ENCODE peak calls at places on chromosomes 3 and 15, in four cellular contexts. O is K562, S is HepG2, Q is GM12878. B is an unnamed sample.

GRCh38 chr15:91348812-91349500 is 248.9 kb downstream of the SV2B start:
- DNase-seq in O (no peak), S (no peak), Q (no peak), B (no peak)

GRCh38 chr3:27194494-27194893 is 174.7 kb downstream of the NEK10 start:
- DNase-seq in S (no peak), O (no peak), Q (no peak), B (no peak)

GRCh38 chr15:70269991-70270751 is 172.5 kb upstream of the TLE3 start:
- DNase-seq in Q (no peak), S (no peak), O (no peak), B (no peak)

GRCh38 chr15:63043391-63044076 is 987 bp downstream of the TPM1 start:
- DNase-seq in O (peak), S (no peak), Q (no peak), B (no peak)

GRCh38 chr3:177618873-177619771 is 421.8 kb upstream of the TBL1XR1 start:
- DNase-seq in O (no peak), Q (no peak), S (no peak), B (no peak)

GRCh38 chr3:124118397-124118796 is 126.5 kb upstream of the ROPN1 start:
- DNase-seq in Q (no peak), O (no peak), S (no peak), B (no peak)

GRCh38 chr3:21954709-21955108 is 203.7 kb upstream of the ZNF385D start:
- DNase-seq in O (no peak), Q (no peak), S (no peak), B (no peak)

GRCh38 chr3:178583963-178584575 is 47.8 kb downstream of the KCNMB2 start:
- DNase-seq in O (no peak), S (no peak), Q (no peak), B (no peak)

GRCh38 chr15:66802087-66803001 is 100.3 kb downstream of the SMAD6 start:
- DNase-seq in Q (no peak), O (no peak), S (no peak), B (no peak)

GRCh38 chr3:45760878-45761711 is 35.2 kb downstream of the SLC6A20 start:
- DNase-seq in O (peak), Q (peak), S (peak), B (peak)

GRCh38 chr15:78461171-78461881 is 23.3 kb downstream of the IREB2 start:
- DNase-seq in Q (no peak), S (no peak), O (no peak), B (no peak)

GRCh38 chr15:100572362-100572983 is 29.5 kb downstream of the LINS1 start:
- DNase-seq in O (no peak), S (no peak), Q (no peak), B (no peak)

GRCh38 chr15:93523490-93523889 is 434.5 kb upstream of the RGMA start:
- DNase-seq in S (no peak), Q (no peak), O (no peak), B (no peak)

GRCh38 chr15:38075466-38075865 is 141.0 kb downstream of the TMCO5A start:
- DNase-seq in O (no peak), Q (no peak), S (no peak), B (no peak)

GRCh38 chr15:65558997-65559760 is 28.9 kb downstream of the HACD3 start:
- DNase-seq in Q (no peak), O (no peak), S (no peak), B (no peak)

GRCh38 chr3:11556234-11556633 is 87.5 kb downstream of the VGLL4 start:
- DNase-seq in O (no peak), Q (no peak), S (no peak), B (no peak)

GRCh38 chr3:186277268-186277909 is 84.6 kb downstream of the DGKG start:
- DNase-seq in Q (no peak), S (peak), O (peak), B (peak)

GRCh38 chr3:125057186-125057850 is 1.5 kb upstream of the HEG1 start:
- DNase-seq in O (no peak), Q (no peak), S (no peak), B (no peak)

GRCh38 chr15:55526559-55527036 is 18.6 kb upstream of the DNAAF4 start:
- DNase-seq in O (peak), Q (no peak), S (peak), B (peak)

GRCh38 chr3:132730891-132731580 is 8.8 kb upstream of the NPHP3 start:
- DNase-seq in O (no peak), Q (no peak), S (peak), B (peak)

GRCh38 chr3:149016669-149017541 is 25.6 kb downstream of the GYG1 start:
- DNase-seq in Q (no peak), O (no peak), S (no peak), B (no peak)

GRCh38 chr3:148992027-148992634 is 791 bp downstream of the GYG1 start:
- DNase-seq in S (peak), Q (no peak), O (no peak), B (peak)

DNA sequence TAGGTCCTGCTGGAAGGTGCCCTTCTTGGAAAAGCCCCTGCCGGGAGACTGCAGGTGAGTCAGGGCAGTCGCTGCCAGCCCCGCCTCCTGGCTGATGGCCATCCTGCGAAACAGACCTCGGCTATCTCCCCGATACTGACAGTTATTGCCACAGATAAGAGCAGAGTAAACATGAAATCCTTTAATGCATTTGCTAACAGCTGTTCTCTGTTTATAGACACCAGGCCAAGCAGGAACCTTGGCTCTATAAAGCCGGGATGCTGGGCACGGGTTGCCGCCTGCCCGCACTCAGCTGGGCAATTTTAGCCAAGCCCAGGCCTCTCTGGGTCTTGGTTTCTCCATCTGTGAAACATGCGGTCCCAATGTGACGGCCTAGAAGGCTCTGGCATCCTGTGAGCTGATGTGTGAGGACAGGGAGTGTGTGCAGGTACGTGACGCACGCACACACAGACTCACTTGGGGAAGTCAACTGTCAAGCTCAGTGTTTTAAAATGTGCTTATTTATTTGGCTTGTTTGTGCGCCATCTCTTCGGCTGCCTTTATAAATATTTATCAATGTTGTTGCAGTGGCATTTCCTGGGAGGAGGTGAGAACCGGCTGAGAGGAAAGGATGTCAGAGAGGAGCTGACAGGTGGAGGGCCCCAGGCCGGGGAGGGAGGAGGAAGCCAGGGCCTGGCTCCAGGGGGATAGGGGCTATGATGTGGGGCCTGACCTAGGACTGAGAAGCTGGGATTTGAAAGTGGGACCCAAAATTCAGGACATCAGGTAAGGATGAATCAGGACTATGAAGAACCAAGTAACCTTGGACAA is 50.8 kb upstream of the PRR23E start:
- DNase-seq in Q (no peak), S (peak), O (no peak), B (no peak)
- TF ChIP-seq BHLHE40 in Q (no peak), S (no peak), O (no peak), B (no peak)

DNA sequence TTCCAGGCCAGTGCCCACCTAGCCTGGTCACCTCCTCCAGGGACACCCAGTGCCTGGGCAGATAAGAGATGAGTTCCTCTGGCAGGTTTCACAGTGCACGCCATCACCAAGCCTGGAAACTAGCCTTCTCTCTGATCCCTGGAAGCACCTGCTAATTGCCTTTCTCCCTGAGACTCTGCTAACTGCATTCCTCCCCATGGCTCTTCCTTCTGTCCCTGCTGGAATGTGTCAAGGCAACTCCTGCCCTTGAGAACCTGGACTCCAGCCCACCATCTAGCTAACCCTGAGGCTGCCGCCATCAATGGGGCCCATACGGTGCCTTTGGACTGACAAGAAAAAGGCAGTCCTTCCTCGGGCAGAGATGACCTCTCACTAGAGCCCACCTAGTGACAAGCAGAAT is 18.5 kb downstream of the VIPR1 start:
- DNase-seq in Q (no peak), S (no peak), O (no peak), B (no peak)
- TF ChIP-seq FOXK2 in Q (no peak), S (no peak), O (no peak), B (no peak)

DNA sequence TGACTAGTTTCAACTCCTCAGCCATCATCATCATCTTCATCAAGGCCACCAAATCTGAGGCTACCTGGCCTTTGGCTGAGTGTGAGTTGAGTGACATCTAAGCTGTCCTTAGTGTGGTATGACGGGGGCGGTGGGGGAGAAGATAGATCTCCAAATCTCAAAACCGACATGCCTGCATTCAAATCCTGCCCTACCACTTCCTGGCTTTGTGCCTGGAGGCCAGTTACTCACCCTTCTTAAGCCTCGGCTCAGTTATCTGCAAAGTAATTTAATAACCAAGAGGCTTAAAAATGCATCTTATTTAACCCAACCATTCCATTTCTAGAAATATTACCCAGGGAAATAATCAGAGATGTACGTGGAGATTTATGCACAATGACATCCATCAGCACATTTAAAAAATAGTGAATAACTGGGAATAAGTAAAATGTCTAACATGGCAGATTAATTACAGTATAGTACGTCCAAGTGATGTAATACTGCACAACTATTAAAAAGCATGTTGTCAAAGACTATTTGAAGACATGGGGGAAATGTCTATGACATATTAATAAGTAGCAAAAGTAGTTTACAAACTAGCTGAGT is 167.4 kb downstream of the NTRK3 start:
- DNase-seq in O (no peak), S (no peak), Q (no peak), B (no peak)
- TF ChIP-seq BHLHE40 in O (no peak), S (no peak), Q (no peak), B (no peak)

GRCh38 chr15:41323611-41324010 is 8.8 kb downstream of the OIP5 start:
- DNase-seq in O (no peak), S (no peak), Q (no peak), B (no peak)
- TF ChIP-seq FOXK2 in O (no peak), S (no peak), Q (no peak), B (no peak)

GRCh38 chr3:135516143-135516542 is 449.4 kb upstream of the PPP2R3A start:
- DNase-seq in Q (no peak), S (peak), O (peak), B (peak)

GRCh38 chr3:135514064-135514455 is 451.5 kb upstream of the PPP2R3A start:
- DNase-seq in S (no peak), O (no peak), Q (no peak), B (no peak)

DNA sequence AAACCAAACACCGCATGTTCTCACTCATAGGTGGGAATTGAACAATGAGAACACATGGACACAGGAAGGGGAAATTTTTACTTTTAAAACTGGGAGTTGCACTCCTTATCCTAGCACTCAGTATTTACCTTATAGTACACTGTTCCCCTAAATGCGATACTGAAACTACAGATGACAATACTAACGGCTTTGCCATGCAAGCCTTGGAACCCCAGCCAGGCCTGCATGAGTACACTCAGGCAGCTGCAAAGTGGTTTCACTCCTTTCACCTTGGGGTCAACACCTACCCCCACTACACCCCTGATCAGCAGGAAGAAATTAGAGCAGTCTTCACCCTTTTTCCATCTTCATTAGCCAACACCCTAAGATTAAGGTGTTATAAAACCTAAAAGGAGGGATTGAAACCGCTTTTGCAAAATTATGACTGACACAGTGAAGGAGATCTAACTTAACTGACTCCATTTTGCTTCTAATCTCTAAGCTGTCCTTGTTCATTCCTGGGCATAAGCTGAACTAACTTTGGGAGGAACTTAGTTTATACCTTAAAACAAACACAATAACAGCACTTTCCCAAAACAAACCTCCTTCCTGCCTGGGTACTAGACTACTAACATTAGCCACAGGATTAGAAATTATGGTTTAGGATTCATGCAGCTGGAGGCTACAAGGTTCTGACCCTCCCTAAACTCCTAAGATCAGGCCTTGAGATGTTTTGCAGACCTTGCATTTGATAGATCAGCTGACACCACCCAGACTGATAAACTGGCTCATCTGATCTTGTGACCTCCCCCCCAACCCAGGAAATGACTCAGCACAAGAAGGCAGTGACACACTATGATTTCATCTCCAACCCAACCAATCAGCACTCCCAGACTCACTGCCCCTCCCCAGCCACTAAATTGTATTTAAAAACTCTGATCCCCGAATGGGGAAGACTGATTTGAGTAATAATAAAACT is 452.1 kb upstream of the PPP2R3A start:
- DNase-seq in O (peak), S (no peak), Q (no peak), B (no peak)
- TF ChIP-seq BHLHE40 in O (no peak), S (no peak), Q (no peak), B (no peak)

GRCh38 chr3:135456182-135456790 is 509.2 kb upstream of the PPP2R3A start:
- DNase-seq in S (no peak), O (no peak), Q (no peak), B (peak)
- TF ChIP-seq FOXK2 in S (no peak), O (no peak), Q (no peak), B (no peak)

DNA sequence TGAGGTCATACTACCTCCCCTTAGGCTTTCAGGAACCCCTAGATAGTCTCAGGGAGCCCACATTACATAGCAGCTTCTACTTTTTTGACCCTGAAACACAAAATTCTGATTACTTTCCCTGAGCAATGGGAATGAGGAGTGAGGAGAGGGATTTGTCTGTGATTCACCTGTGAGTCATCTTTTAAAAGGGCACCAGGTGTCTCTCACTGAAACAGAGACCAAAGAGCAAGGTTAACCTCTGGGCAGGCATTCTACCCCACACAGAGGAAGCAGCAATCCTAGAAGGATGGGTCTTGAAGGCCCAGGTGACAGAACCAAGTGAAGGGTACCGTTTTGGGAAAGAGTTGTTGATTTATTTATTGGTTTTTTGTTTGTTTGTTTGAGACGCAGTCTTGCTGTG is 31.1 kb upstream of the UBE2E2 start:
- DNase-seq in S (no peak), O (no peak), Q (no peak), B (no peak)
- TF ChIP-seq BHLHE40 in S (no peak), O (no peak), Q (no peak), B (no peak)

B was measured in HEK293T.